ENCODE peak calls at places on chromosomes 5 and 9, in seven cellular contexts. A is right atrium auricular region, V is foreskin keratinocyte, E is GM23248, Z is SJCRH30, U is adrenal gland, N is fibroblast of lung. W is an unnamed sample. For H3K4me1, the result is how much of the 10 kb centered on the place peaks cover.

GRCh38 chr9:107213561-107214028 is 69.5 kb upstream of the RAD23B start:
- DNase-seq in U (no peak), V (peak), A (no peak), E (peak), Z (peak), N (peak), W (no peak)

GRCh38 chr9:127185181-127185580 is 62.7 kb upstream of the ANGPTL2 start:
- DNase-seq in N (no peak), A (no peak), V (no peak), E (no peak), Z (no peak), U (no peak), W (peak)

GRCh38 chr5:169832845-169833244 is 147.4 kb downstream of the INSYN2B start:
- DNase-seq in U (no peak), Z (no peak), N (no peak), A (no peak), E (no peak), V (no peak), W (no peak)

GRCh38 chr9:113380869-113381378 is 4.1 kb upstream of the HDHD3 start:
- DNase-seq in U (no peak), Z (no peak), N (no peak), A (no peak), V (no peak), E (no peak), W (peak)

GRCh38 chr5:73393606-73394489 is 54.7 kb downstream of the FOXD1 start:
- DNase-seq in U (no peak), N (no peak), E (no peak), A (no peak), V (no peak), Z (peak), W (no peak)

GRCh38 chr9:114155263-114155966 is at the start of gene COL27A1:
- DNase-seq in V (peak), E (peak), U (peak), A (peak), N (peak), Z (peak), W (peak)

GRCh38 chr5:151770383-151771258 is 1.1 kb upstream of the G3BP1 start:
- DNase-seq in U (peak), E (peak), Z (peak), A (peak), N (peak), V (peak), W (peak)

GRCh38 chr5:157613385-157614245 is 38.0 kb upstream of the ADAM19 start:
- DNase-seq in U (no peak), V (no peak), E (no peak), N (no peak), A (no peak), Z (no peak), W (no peak)

GRCh38 chr9:100216178-100216787 is 117.2 kb downstream of the INVS start:
- DNase-seq in E (peak), U (peak), Z (peak), N (peak), A (peak), V (peak), W (no peak)

GRCh38 chr9:124212381-124213050 is 45.2 kb upstream of the NEK6 start:
- DNase-seq in E (peak), U (no peak), A (no peak), Z (no peak), N (peak), V (peak), W (peak)

GRCh38 chr9:23532282-23532681 is 293.8 kb downstream of the ELAVL2 start:
- DNase-seq in V (no peak), A (no peak), U (no peak), N (no peak), E (no peak), Z (no peak), W (no peak)

GRCh38 chr5:457195-457961 is 14.4 kb downstream of the EXOC3 start:
- DNase-seq in A (no peak), V (no peak), Z (no peak), N (no peak), E (no peak), U (no peak), W (peak)

GRCh38 chr9:73074176-73074708 is 77.4 kb upstream of the ANXA1 start:
- DNase-seq in Z (no peak), U (no peak), V (no peak), N (no peak), A (no peak), E (no peak), W (no peak)

GRCh38 chr5:56501949-56502557 is 268.9 kb upstream of the ANKRD55 start:
- DNase-seq in V (no peak), Z (no peak), E (no peak), A (no peak), U (no peak), N (no peak), W (no peak)

GRCh38 chr5:126043684-126044083 is 379.5 kb upstream of the GRAMD2B start:
- DNase-seq in E (no peak), Z (peak), A (no peak), U (no peak), V (no peak), N (no peak), W (no peak)

GRCh38 chr9:113901196-113901818 is 25.2 kb downstream of the ZNF618 start:
- DNase-seq in Z (no peak), A (peak), U (peak), V (no peak), N (no peak), E (no peak), W (no peak)

GRCh38 chr5:67672633-67673032 is 476.0 kb upstream of the CD180 start:
- DNase-seq in A (no peak), U (no peak), E (peak), N (no peak), V (peak), Z (no peak), W (no peak)

GRCh38 chr5:178123094-178123986 is 7.5 kb upstream of the RMND5B start:
- DNase-seq in U (no peak), Z (no peak), A (no peak), V (no peak), E (no peak), N (no peak), W (no peak)
- H3K4me1 ChIP-seq in U (under half), Z (under half), A (under half), V (under half), E (under half), N (under half), W (under half)

GRCh38 chr5:140571105-140571504 is 6.5 kb downstream of the SLC35A4 start:
- DNase-seq in N (no peak), E (no peak), Z (no peak), A (no peak), V (no peak), U (peak), W (peak)
- H3K4me1 ChIP-seq in N (under half), E (under half), Z (under half), A (under half), V (under half), U (under half), W (half or more)

GRCh38 chr5:173786296-173787187 is 101.6 kb upstream of the CPEB4 start:
- DNase-seq in V (no peak), A (no peak), N (no peak), E (no peak), U (no peak), Z (no peak), W (no peak)

GRCh38 chr5:173785421-173785820 is 102.7 kb upstream of the CPEB4 start:
- DNase-seq in Z (no peak), U (no peak), N (no peak), A (no peak), E (no peak), V (no peak), W (no peak)

GRCh38 chr5:173782671-173783101 is 105.5 kb upstream of the CPEB4 start:
- DNase-seq in A (no peak), Z (no peak), U (no peak), N (no peak), V (no peak), E (peak), W (no peak)

GRCh38 chr5:173789031-173789920 is 98.9 kb upstream of the CPEB4 start:
- DNase-seq in U (peak), N (peak), E (peak), V (peak), A (no peak), Z (no peak), W (peak)

GRCh38 chr5:173785866-173786265 is 102.3 kb upstream of the CPEB4 start:
- DNase-seq in U (no peak), N (no peak), Z (no peak), V (no peak), A (no peak), E (no peak), W (no peak)
- H3K4me1 ChIP-seq in U (under half), N (under half), Z (under half), V (under half), A (under half), E (under half), W (under half)

GRCh38 chr9:92970467-92970923 is 23.2 kb downstream of the FGD3 start:
- DNase-seq in V (peak), U (no peak), N (no peak), E (peak), A (no peak), Z (no peak), W (peak)
- H3K4me1 ChIP-seq in V (under half), U (under half), N (under half), E (under half), A (under half), Z (under half), W (under half)

GRCh38 chr5:43556857-43557593 is at the start of gene PAIP1:
- DNase-seq in A (peak), Z (peak), U (no peak), V (peak), E (peak), N (peak), W (peak)

GRCh38 chr5:43560128-43560527 is 3.3 kb upstream of the PAIP1 start:
- DNase-seq in A (no peak), V (peak), Z (peak), U (no peak), E (no peak), N (peak), W (no peak)

GRCh38 chr5:43553381-43553780 is 3.5 kb downstream of the PAIP1 start:
- DNase-seq in Z (no peak), A (no peak), E (peak), U (no peak), V (peak), N (no peak), W (no peak)

GRCh38 chr5:43554497-43554896 is 2.4 kb downstream of the PAIP1 start:
- DNase-seq in Z (no peak), V (no peak), U (no peak), A (no peak), N (no peak), E (no peak), W (no peak)

GRCh38 chr5:43555895-43556606 is 826 bp downstream of the PAIP1 start:
- DNase-seq in A (no peak), N (peak), V (peak), U (peak), E (peak), Z (peak), W (peak)
- H3K4me1 ChIP-seq in A (under half), N (under half), V (under half), U (under half), E (under half), Z (under half), W (under half)

W was measured in upper lobe of right lung.